ENCODE peak calls at places on chromosomes 11 and 22, in ten cellular contexts. D, V, K, T, R, M, L, B, C and S are unnamed samples.

GRCh38 chr11:71304045-71304444 is 51.7 kb upstream of the SHANK2 start:
- DNase-seq in D (no peak), V (no peak), K (no peak), T (no peak), R (no peak), M (no peak), L (no peak), B (no peak), C (no peak), S (no peak)

GRCh38 chr22:33519140-33519973 is 400.9 kb downstream of the LARGE1 start:
- DNase-seq in D (no peak), V (no peak), K (peak), T (peak), R (no peak), M (no peak), L (no peak), B (peak), C (peak), S (peak)

GRCh38 chr22:43006753-43007152 is 8.2 kb downstream of the PACSIN2 start:
- DNase-seq in D (peak), V (no peak), K (no peak), T (no peak), R (no peak), M (no peak), L (no peak), B (no peak), C (no peak), S (no peak)

GRCh38 chr22:41910599-41911291 is 4.1 kb downstream of the SHISA8 start:
- DNase-seq in D (no peak), V (no peak), K (no peak), T (peak), R (no peak), M (peak), L (no peak), B (peak), C (peak), S (peak)

GRCh38 chr11:124970925-124971324 is 16.9 kb downstream of the CCDC15 start:
- DNase-seq in D (no peak), V (no peak), K (no peak), T (no peak), R (peak), M (no peak), L (no peak), B (no peak), C (peak), S (peak)

GRCh38 chr11:44848203-44848962 is 102.3 kb downstream of the TP53I11 start:
- DNase-seq in D (no peak), V (no peak), K (no peak), T (no peak), R (no peak), M (no peak), L (no peak), B (no peak), C (peak), S (no peak)

GRCh38 chr22:31488346-31488883 is 1.2 kb downstream of the EIF4ENIF1 start:
- DNase-seq in D (no peak), V (no peak), K (no peak), T (no peak), R (no peak), M (no peak), L (no peak), B (peak), C (no peak), S (peak)

GRCh38 chr22:40746428-40747220 is 67.3 kb downstream of the MCHR1 start:
- DNase-seq in D (no peak), V (no peak), K (no peak), T (no peak), R (no peak), M (no peak), L (no peak), B (no peak), C (no peak), S (no peak)

GRCh38 chr22:41229730-41230398 is 10.9 kb downstream of the CHADL start:
- DNase-seq in D (no peak), V (no peak), K (no peak), T (peak), R (no peak), M (no peak), L (no peak), B (no peak), C (peak), S (no peak)

GRCh38 chr11:112417339-112417738 is 156.7 kb upstream of the PLET1 start:
- DNase-seq in D (no peak), V (no peak), K (no peak), T (no peak), R (no peak), M (no peak), L (no peak), B (no peak), C (no peak), S (no peak)

GRCh38 chr11:64121637-64122410 is 44.1 kb downstream of the MACROD1 start:
- DNase-seq in D (no peak), V (peak), K (no peak), T (no peak), R (peak), M (no peak), L (no peak), B (no peak), C (peak), S (no peak)

GRCh38 chr11:2666828-2667570 is 32.8 kb downstream of the KCNQ1OT1 start:
- DNase-seq in D (peak), V (no peak), K (peak), T (no peak), R (no peak), M (peak), L (no peak), B (no peak), C (peak), S (no peak)

GRCh38 chr11:44305643-44306468 is 4.1 kb downstream of the ALX4 start:
- DNase-seq in D (no peak), V (no peak), K (no peak), T (no peak), R (no peak), M (peak), L (no peak), B (no peak), C (peak), S (peak)

GRCh38 chr11:132158696-132159095 is 788.3 kb downstream of the NTM start:
- DNase-seq in D (no peak), V (no peak), K (no peak), T (no peak), R (no peak), M (no peak), L (no peak), B (no peak), C (no peak), S (no peak)

GRCh38 chr11:87038235-87038960 is 664 bp downstream of the TMEM135 start:
- DNase-seq in D (no peak), V (no peak), K (no peak), T (no peak), R (no peak), M (no peak), L (no peak), B (peak), C (no peak), S (peak)

GRCh38 chr22:44026066-44026629 is 2.0 kb downstream of the PARVB start:
- DNase-seq in D (no peak), V (no peak), K (no peak), T (no peak), R (no peak), M (no peak), L (no peak), B (no peak), C (no peak), S (no peak)

GRCh38 chr11:29527391-29527936 is 489.4 kb downstream of the KCNA4 start:
- DNase-seq in D (no peak), V (peak), K (no peak), T (no peak), R (peak), M (no peak), L (no peak), B (no peak), C (no peak), S (no peak)

GRCh38 chr11:36790450-36790849 is 192.4 kb upstream of the RAG2 start:
- DNase-seq in D (no peak), V (no peak), K (no peak), T (no peak), R (no peak), M (no peak), L (no peak), B (no peak), C (no peak), S (no peak)
- TF ChIP-seq CTCF in D (no peak), V (no peak), K (no peak), T (no peak), R (no peak), M (no peak), L (no peak), B (no peak), C (no peak), S (no peak)

GRCh38 chr22:45867118-45867905 is 109.7 kb downstream of the WNT7B start:
- DNase-seq in D (no peak), V (no peak), K (peak), T (peak), R (no peak), M (peak), L (no peak), B (no peak), C (peak), S (peak)
- TF ChIP-seq CTCF in D (no peak), V (peak), K (no peak), T (no peak), R (peak), M (no peak), L (no peak), B (peak), C (peak), S (no peak)

DNA sequence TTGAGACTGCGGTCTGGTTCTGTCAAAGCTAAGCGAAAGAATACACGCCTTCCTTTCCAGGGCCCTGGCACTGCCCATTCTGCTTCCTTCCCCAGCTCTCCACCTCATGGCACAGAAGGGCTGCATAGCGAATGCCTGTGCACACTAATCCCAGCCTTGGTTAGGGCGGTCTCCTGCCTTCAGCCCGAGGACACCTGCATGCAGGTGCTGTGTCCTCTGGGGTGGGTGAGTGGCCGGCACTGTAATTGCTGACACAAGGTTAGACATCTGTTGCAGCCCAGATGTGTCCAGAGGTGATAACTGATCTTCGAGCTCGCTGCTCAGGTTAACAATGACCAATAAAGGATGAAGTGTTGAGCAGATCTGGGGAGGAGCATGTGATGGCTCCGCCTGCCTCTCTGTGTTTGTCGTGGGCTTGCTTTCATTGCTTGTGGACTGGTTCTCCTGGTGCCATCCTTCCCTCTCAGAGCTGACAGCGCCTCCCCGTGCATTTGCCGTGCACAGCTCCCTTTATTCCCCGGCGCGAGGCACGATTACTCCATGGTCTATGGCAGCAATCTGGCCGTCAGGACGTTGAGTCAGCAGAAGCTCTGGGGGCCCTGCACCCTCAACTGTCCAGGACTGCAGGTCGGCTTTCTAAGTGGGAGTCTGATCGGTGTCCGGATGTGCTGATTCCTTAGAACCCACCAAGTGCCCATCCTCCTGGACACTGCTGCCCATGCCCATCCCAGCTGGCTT is 1088.2 kb downstream of the BRD1 start:
- DNase-seq in D (no peak), V (no peak), K (no peak), T (no peak), R (no peak), M (no peak), L (no peak), B (no peak), C (peak), S (no peak)
- TF ChIP-seq CTCF in D (no peak), V (no peak), K (no peak), T (no peak), R (no peak), M (no peak), L (no peak), B (no peak), C (no peak), S (no peak)

DNA sequence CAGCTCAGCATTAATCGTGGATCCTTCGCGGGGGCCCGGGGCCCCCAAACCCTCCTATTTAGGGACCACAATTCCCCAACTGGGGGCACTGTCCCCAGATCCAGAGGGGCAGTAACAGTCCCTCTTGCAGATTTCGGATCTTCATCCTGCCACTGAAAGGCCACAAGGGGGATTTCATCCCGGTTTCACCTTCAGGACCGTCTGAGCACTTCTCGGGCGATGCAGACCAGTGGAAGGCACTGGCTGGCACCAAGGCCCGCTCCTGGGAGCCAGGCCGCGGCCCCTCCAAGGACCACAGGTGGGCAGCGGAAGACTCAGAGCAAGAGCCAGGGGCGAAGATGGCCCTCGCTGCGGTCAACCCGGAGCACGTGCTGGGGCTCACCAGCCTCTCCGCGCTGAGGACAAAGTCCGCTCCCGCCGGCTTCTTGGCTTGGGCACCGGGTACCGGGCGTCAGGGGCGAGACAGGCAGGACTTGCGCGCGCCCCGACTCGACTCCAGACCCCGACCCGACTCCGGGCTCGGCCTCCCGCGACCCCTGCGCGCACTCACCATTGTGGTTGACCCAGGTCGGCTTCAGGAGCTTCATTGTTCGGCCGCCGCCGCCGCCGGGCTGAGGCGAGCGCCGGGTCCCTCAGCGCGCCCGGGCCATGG is 517 bp downstream of the HIRA start:
- DNase-seq in D (peak), V (no peak), K (peak), T (peak), R (peak), M (peak), L (no peak), B (peak), C (peak), S (peak)
- TF ChIP-seq CTCF in D (no peak), V (peak), K (no peak), T (no peak), R (peak), M (no peak), L (no peak), B (no peak), C (peak), S (no peak)

GRCh38 chr22:19178659-19179471 is at the start of gene SLC25A1:
- DNase-seq in D (peak), V (peak), K (peak), T (peak), R (peak), M (peak), L (peak), B (peak), C (peak), S (peak)
- TF ChIP-seq CTCF in D (no peak), V (no peak), K (no peak), T (no peak), R (no peak), M (no peak), L (no peak), B (no peak), C (no peak), S (no peak)